ENCODE peak calls at places on chromosomes 7 and 10, in four cellular contexts. O is H9, S is lower lobe of right lung, L is A172. T is an unnamed sample.

GRCh38 chr10:119671381-119671780 is 20.2 kb downstream of the BAG3 start:
- DNase-seq in O (no peak), S (no peak), L (no peak), T (no peak)

GRCh38 chr7:29987821-29988317 is 1.7 kb downstream of the SCRN1 start:
- DNase-seq in S (no peak), O (no peak), L (peak; percentile 95), T (no peak)

GRCh38 chr10:114265392-114266053 is 26.5 kb downstream of the VWA2 start:
- DNase-seq in S (no peak), L (no peak), O (no peak), T (no peak)

GRCh38 chr7:1458676-1459511 is at the start of gene MICALL2:
- DNase-seq in L (peak; percentile 89), O (no peak), S (peak; percentile 83), T (peak; percentile 55)

GRCh38 chr7:73622909-73623797 is 1.2 kb downstream of the MLXIPL start:
- DNase-seq in O (peak; percentile 95), S (peak; percentile 55), L (no peak), T (no peak)

GRCh38 chr7:39589323-39590111 is 23.3 kb downstream of the YAE1 start:
- DNase-seq in L (peak; percentile 95), S (no peak), O (peak; percentile 70), T (no peak)

GRCh38 chr10:112960151-112960681 is 10.2 kb downstream of the TCF7L2 start:
- DNase-seq in O (no peak), S (no peak), L (peak; percentile 64), T (no peak)

GRCh38 chr7:5428470-5429252 is 5.0 kb upstream of the TNRC18 start:
- DNase-seq in S (peak; percentile 72), L (no peak), O (no peak), T (peak; percentile 76)

GRCh38 chr10:11898372-11899066 is 75.4 kb downstream of the PROSER2 start:
- DNase-seq in S (peak; percentile 84), O (peak; percentile 24), L (peak; percentile 85), T (no peak)

GRCh38 chr10:132257907-132258306 is 49.8 kb downstream of the STK32C start:
- DNase-seq in L (no peak), O (no peak), S (no peak), T (no peak)

GRCh38 chr7:28078036-28078901 is 102.3 kb downstream of the JAZF1 start:
- DNase-seq in L (peak; percentile 66), S (no peak), O (no peak), T (no peak)

GRCh38 chr10:52213511-52213831 is 100.6 kb upstream of the DKK1 start:
- DNase-seq in S (no peak), O (peak; percentile 49), L (peak; percentile 26), T (no peak)

GRCh38 chr10:84179059-84179710 is 5.6 kb downstream of the GPR15LG start:
- DNase-seq in L (peak; percentile 11), S (no peak), O (no peak), T (peak; percentile 80)

GRCh38 chr10:90846746-90847145 is 11.1 kb downstream of the HTR7 start:
- DNase-seq in O (no peak), S (no peak), L (no peak), T (no peak)

GRCh38 chr10:118767297-118768040 is 12.7 kb upstream of the CACUL1 start:
- DNase-seq in L (no peak), O (no peak), S (no peak), T (no peak)

GRCh38 chr7:141144921-141145629 is 71.2 kb downstream of the TMEM178B start:
- DNase-seq in S (no peak), L (no peak), O (no peak), T (no peak)

GRCh38 chr10:49629286-49629915 is 15.6 kb downstream of the CHAT start:
- DNase-seq in L (no peak), O (no peak), S (no peak), T (no peak)

GRCh38 chr10:3402334-3402733 is 229.8 kb upstream of the PITRM1 start:
- DNase-seq in S (no peak), L (no peak), O (no peak), T (no peak)

GRCh38 chr10:102834143-102834542 is 3.1 kb downstream of the CYP17A1 start:
- DNase-seq in O (no peak), S (no peak), L (no peak), T (no peak)